ENCODE peak calls at places on chromosomes 4 and X, in seven cellular contexts. Q, B, X, S, Y, D and C are unnamed samples.

GRCh38 chr4:133969202-133969873 is 232.3 kb downstream of the PABPC4L start:
- DNase-seq in Q (no peak), B (no peak), X (peak), S (peak), Y (no peak), D (peak), C (no peak)

GRCh38 chr4:151766691-151767090 is 5.9 kb upstream of the GATB start:
- DNase-seq in Q (no peak), B (no peak), X (no peak), S (no peak), Y (no peak), D (no peak), C (peak)

GRCh38 chrX:2692221-2693122 is 1.4 kb downstream of the CD99 start:
- DNase-seq in Q (peak), B (peak), X (peak), S (no peak), Y (no peak), D (peak), C (no peak)

GRCh38 chr4:92646826-92647225 is 343.1 kb downstream of the GRID2 start:
- DNase-seq in Q (no peak), B (no peak), X (no peak), S (no peak), Y (no peak), D (no peak), C (no peak)

GRCh38 chr4:90904018-90904417 is 776.8 kb downstream of the CCSER1 start:
- DNase-seq in Q (no peak), B (no peak), X (no peak), S (no peak), Y (no peak), D (no peak), C (no peak)

GRCh38 chrX:153517941-153518834 is 746 bp downstream of the ATP2B3 start:
- DNase-seq in Q (no peak), B (no peak), X (no peak), S (no peak), Y (no peak), D (no peak), C (no peak)

GRCh38 chr4:69054578-69055200 is 41.6 kb upstream of the UGT2B7 start:
- DNase-seq in Q (no peak), B (no peak), X (peak), S (no peak), Y (no peak), D (peak), C (peak)

GRCh38 chr4:119000400-119000799 is 111.7 kb downstream of the SYNPO2 start:
- DNase-seq in Q (no peak), B (no peak), X (no peak), S (no peak), Y (no peak), D (no peak), C (no peak)

GRCh38 chrX:101208152-101208905 is 11.3 kb upstream of the DRP2 start:
- DNase-seq in Q (no peak), B (no peak), X (no peak), S (no peak), Y (no peak), D (peak), C (peak)

GRCh38 chr4:48024522-48024921 is 8.0 kb downstream of the NIPAL1 start:
- DNase-seq in Q (no peak), B (no peak), X (no peak), S (no peak), Y (no peak), D (no peak), C (no peak)

GRCh38 chr4:109368661-109369060 is 65.0 kb upstream of the SEC24B start:
- DNase-seq in Q (no peak), B (no peak), X (no peak), S (no peak), Y (no peak), D (peak), C (no peak)

GRCh38 chr4:183430317-183430986 is 14.0 kb upstream of the CDKN2AIP start:
- DNase-seq in Q (peak), B (no peak), X (no peak), S (no peak), Y (no peak), D (no peak), C (no peak)

GRCh38 chrX:11209798-11210197 is 83.4 kb upstream of the AMELX start:
- DNase-seq in Q (no peak), B (no peak), X (no peak), S (no peak), Y (no peak), D (peak), C (no peak)

GRCh38 chr4:41070516-41071281 is 143.6 kb downstream of the APBB2 start:
- DNase-seq in Q (no peak), B (no peak), X (no peak), S (no peak), Y (no peak), D (no peak), C (no peak)

GRCh38 chrX:70132877-70133302 is 357 bp upstream of the IGBP1 start:
- DNase-seq in Q (no peak), B (no peak), X (no peak), S (no peak), Y (no peak), D (no peak), C (no peak)

GRCh38 chrX:50838820-50839600 is 25.0 kb upstream of the SHROOM4 start:
- DNase-seq in Q (no peak), B (no peak), X (peak), S (no peak), Y (no peak), D (peak), C (no peak)

GRCh38 chr4:87108142-87108546 is 112.3 kb downstream of the KLHL8 start:
- DNase-seq in Q (no peak), B (no peak), X (peak), S (no peak), Y (no peak), D (peak), C (no peak)

GRCh38 chr4:140607852-140608251 is 39.1 kb upstream of the UCP1 start:
- DNase-seq in Q (no peak), B (no peak), X (no peak), S (no peak), Y (no peak), D (no peak), C (no peak)

GRCh38 chr4:73066928-73067327 is 2.6 kb downstream of the COX18 start:
- DNase-seq in Q (no peak), B (no peak), X (no peak), S (peak), Y (no peak), D (no peak), C (peak)

GRCh38 chr4:14446311-14446710 is 556.0 kb upstream of the CPEB2 start:
- DNase-seq in Q (no peak), B (no peak), X (peak), S (no peak), Y (no peak), D (peak), C (no peak)

GRCh38 chr4:152352645-152353116 is 183.2 kb downstream of the FBXW7 start:
- DNase-seq in Q (peak), B (peak), X (peak), S (no peak), Y (peak), D (peak), C (peak)

DNA sequence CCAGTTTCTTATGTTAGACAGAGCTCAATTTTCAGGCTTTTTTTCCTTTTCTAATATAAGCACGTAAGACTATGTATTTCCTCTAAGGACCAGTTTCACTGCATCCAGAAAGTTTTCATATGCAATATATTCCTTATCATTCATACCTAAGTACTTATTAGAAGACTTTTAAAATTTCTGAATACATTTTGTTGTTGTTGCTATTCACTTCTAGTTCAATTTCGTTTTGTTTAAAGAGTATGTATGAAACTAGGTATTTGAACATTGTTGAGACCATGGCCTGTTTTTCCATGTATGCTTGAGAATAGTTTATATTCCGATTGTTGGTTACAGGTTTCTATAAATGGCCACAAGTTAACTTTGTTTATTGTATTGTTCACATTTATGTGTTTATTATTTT is 18.0 kb upstream of the CT45A1 start:
- DNase-seq in Q (no peak), B (no peak), X (no peak), S (no peak), Y (no peak), D (no peak), C (no peak)
- H3K4me3 ChIP-seq in Q (no peak), B (no peak), X (no peak), S (no peak), Y (no peak), D (no peak), C (no peak)

GRCh38 chr4:10074767-10075105 is 41.9 kb downstream of the WDR1 start:
- DNase-seq in Q (no peak), B (peak), X (peak), S (no peak), Y (no peak), D (peak), C (peak)
- TF ChIP-seq CTCF in Q (no peak), B (no peak), X (peak), S (peak), Y (peak), D (peak), C (peak)

GRCh38 chrX:47091149-47091775 is 13.0 kb downstream of the RGN start:
- DNase-seq in Q (no peak), B (no peak), X (peak), S (peak), Y (no peak), D (no peak), C (peak)
- H3K4me3 ChIP-seq in Q (no peak), B (no peak), X (no peak), S (no peak), Y (no peak), D (no peak), C (no peak)

GRCh38 chrX:63761639-63762038 is 23.4 kb downstream of the ARHGEF9 start:
- DNase-seq in Q (no peak), B (no peak), X (no peak), S (peak), Y (no peak), D (no peak), C (peak)
- TF ChIP-seq CTCF in Q (no peak), B (no peak), X (no peak), S (peak), Y (peak), D (no peak), C (peak)

GRCh38 chr4:99943904-99944437 is 2.4 kb downstream of the DNAJB14 start:
- DNase-seq in Q (no peak), B (no peak), X (no peak), S (peak), Y (no peak), D (no peak), C (peak)
- H3K4me3 ChIP-seq in Q (no peak), B (no peak), X (no peak), S (no peak), Y (no peak), D (no peak), C (peak)

GRCh38 chrX:71909956-71910355 is 689 bp upstream of the NHSL2 start:
- DNase-seq in Q (no peak), B (no peak), X (no peak), S (no peak), Y (peak), D (no peak), C (no peak)

GRCh38 chrX:71912156-71912555 is 1.5 kb downstream of the NHSL2 start:
- DNase-seq in Q (no peak), B (no peak), X (no peak), S (no peak), Y (no peak), D (no peak), C (no peak)

GRCh38 chrX:71910526-71911022 is at the start of gene NHSL2:
- DNase-seq in Q (no peak), B (no peak), X (no peak), S (peak), Y (no peak), D (no peak), C (no peak)

GRCh38 chrX:71911731-71912050 is 1.0 kb downstream of the NHSL2 start:
- DNase-seq in Q (peak), B (no peak), X (no peak), S (no peak), Y (no peak), D (no peak), C (no peak)

GRCh38 chrX:71911023-71911730 is 532 bp downstream of the NHSL2 start:
- DNase-seq in Q (peak), B (no peak), X (no peak), S (peak), Y (peak), D (no peak), C (no peak)
- TF ChIP-seq CTCF in Q (peak), B (no peak), X (no peak), S (peak), Y (no peak), D (no peak), C (no peak)

GRCh38 chrX:111095974-111096870 is at the start of gene PAK3:
- DNase-seq in Q (peak), B (no peak), X (peak), S (peak), Y (peak), D (peak), C (no peak)
- H3K4me3 ChIP-seq in Q (peak), B (no peak), X (peak), S (peak), Y (peak), D (peak), C (peak)